ENCODE peak calls at places on chromosomes 11 and 22, in six cellular contexts. Q is effector memory CD4-positive, alpha-beta T cell; K is keratinocyte; R is kidney; E is heart right ventricle; W is H1. S is an unnamed sample. For H3K36me3 and H3K9me3, the result is how much of the 10 kb centered on the place peaks cover.

GRCh38 chr11:16738198-16738948 is at the start of gene C11orf58:
- DNase-seq in Q (peak), K (peak), R (peak), E (peak), W (peak), S (peak)

GRCh38 chr11:22787565-22788162 is 41.9 kb downstream of the SVIP start:
- DNase-seq in Q (peak), K (no peak), R (no peak), E (no peak), W (no peak), S (peak)

GRCh38 chr22:41078975-41079374 is 13.4 kb upstream of the EP300 start:
- DNase-seq in Q (no peak), K (no peak), R (no peak), E (no peak), W (no peak), S (no peak)

GRCh38 chr22:19148417-19149046 is 1.6 kb downstream of the GSC2 start:
- DNase-seq in Q (no peak), K (no peak), R (no peak), E (no peak), W (no peak), S (no peak)

GRCh38 chr22:50400931-50401330 is 57.8 kb downstream of the PPP6R2 start:
- DNase-seq in Q (no peak), K (no peak), R (no peak), E (no peak), W (no peak), S (no peak)

GRCh38 chr11:2387266-2387982 is 10.3 kb downstream of the CD81 start:
- DNase-seq in Q (no peak), K (no peak), R (peak), E (no peak), W (no peak), S (no peak)

GRCh38 chr11:44617671-44618461 is 52.4 kb downstream of the CD82 start:
- DNase-seq in Q (no peak), K (no peak), R (no peak), E (no peak), W (no peak), S (peak)

GRCh38 chr11:121514401-121514981 is 61.7 kb upstream of the SORL1-AS1 start:
- DNase-seq in Q (no peak), K (no peak), R (no peak), E (no peak), W (no peak), S (no peak)

GRCh38 chr11:12832828-12833227 is 158.6 kb downstream of the TEAD1 start:
- DNase-seq in Q (no peak), K (no peak), R (no peak), E (no peak), W (no peak), S (no peak)

GRCh38 chr22:33781396-33781795 is 138.9 kb downstream of the LARGE1 start:
- DNase-seq in Q (no peak), K (no peak), R (no peak), E (no peak), W (no peak), S (no peak)
- H3K36me3 ChIP-seq in Q (under half), K (under half), R (under half), E (under half), W (under half), S (under half)

GRCh38 chr22:37533995-37534394 is 14.8 kb upstream of the CARD10 start:
- DNase-seq in Q (no peak), K (no peak), R (no peak), E (no peak), W (no peak), S (no peak)

GRCh38 chr22:37542959-37543358 is 17.3 kb upstream of the CDC42EP1 start:
- DNase-seq in Q (no peak), K (no peak), R (no peak), E (no peak), W (no peak), S (no peak)

GRCh38 chr22:37534445-37534844 is 15.2 kb upstream of the CARD10 start:
- DNase-seq in Q (no peak), K (no peak), R (no peak), E (no peak), W (no peak), S (no peak)

GRCh38 chr22:37535159-37535558 is 15.9 kb upstream of the CARD10 start:
- DNase-seq in Q (no peak), K (no peak), R (peak), E (no peak), W (no peak), S (no peak)

GRCh38 chr22:37538590-37539357 is 19.6 kb upstream of the CARD10 start:
- DNase-seq in Q (peak), K (no peak), R (peak), E (peak), W (peak), S (peak)
- H3K9me3 ChIP-seq in Q (under half), K (under half), R (under half), E (under half), W (under half), S (under half)

GRCh38 chr11:60631939-60632338 is 67.5 kb upstream of the MS4A8 start:
- DNase-seq in Q (no peak), K (no peak), R (no peak), E (no peak), W (no peak), S (no peak)
- H3K36me3 ChIP-seq in Q (under half), K (under half), R (under half), E (under half), W (under half), S (under half)

GRCh38 chr22:48942698-48943566 is 884.7 kb downstream of the BRD1 start:
- DNase-seq in Q (no peak), K (no peak), R (no peak), E (no peak), W (peak), S (peak)
- H3K9me3 ChIP-seq in Q (under half), K (under half), R (under half), E (under half), W (under half), S (under half)

DNA sequence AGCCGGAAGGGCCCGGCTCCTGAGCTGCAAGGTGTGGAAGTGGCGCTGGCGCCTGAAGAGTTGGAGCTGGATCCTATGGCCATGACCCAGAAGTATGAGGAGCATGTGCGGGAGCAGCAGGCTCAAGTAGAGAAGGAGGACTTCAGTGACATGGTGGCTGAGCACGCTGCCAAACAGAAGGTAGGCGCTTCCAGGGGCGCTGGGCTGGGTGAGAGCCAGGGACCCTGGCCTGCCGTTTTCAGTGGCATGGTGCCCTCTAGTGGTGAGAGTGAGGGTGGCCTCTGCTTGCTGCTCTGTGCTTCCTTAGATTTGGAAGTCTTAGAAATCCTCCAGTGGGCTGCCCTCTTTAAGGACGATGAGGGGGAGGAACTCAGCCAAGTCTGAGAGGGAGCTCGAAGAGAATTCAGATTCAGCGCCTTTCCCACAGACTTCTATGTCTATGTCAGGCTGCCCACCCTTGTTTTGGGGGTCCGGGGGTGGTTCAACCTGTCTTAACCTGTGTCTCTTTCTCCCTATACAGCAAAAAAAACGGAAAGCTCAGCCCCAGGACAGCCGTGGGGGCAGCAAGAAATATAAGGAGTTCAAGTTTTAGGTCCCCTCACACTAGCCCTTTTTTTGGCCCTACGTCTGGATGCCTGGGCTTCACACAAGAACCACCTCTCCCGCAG is 1.8 kb upstream of the PACS1 start:
- DNase-seq in Q (peak), K (no peak), R (no peak), E (peak), W (peak), S (peak)
- H3K36me3 ChIP-seq in Q (under half), K (half or more), R (under half), E (half or more), W (under half), S (half or more)

GRCh38 chr22:48756146-48757111 is 1071.2 kb downstream of the BRD1 start:
- DNase-seq in Q (no peak), K (no peak), R (no peak), E (no peak), W (no peak), S (peak)
- H3K9me3 ChIP-seq in Q (under half), K (under half), R (under half), E (under half), W (under half), S (under half)

GRCh38 chr11:68857037-68857586 is 15.4 kb upstream of the CPT1A start:
- DNase-seq in Q (no peak), K (no peak), R (no peak), E (no peak), W (no peak), S (no peak)
- H3K36me3 ChIP-seq in Q (under half), K (under half), R (under half), E (under half), W (under half), S (under half)

GRCh38 chr22:49053574-49053973 is 774.1 kb downstream of the BRD1 start:
- DNase-seq in Q (no peak), K (no peak), R (no peak), E (no peak), W (no peak), S (no peak)

GRCh38 chr22:49057910-49058309 is 769.8 kb downstream of the BRD1 start:
- DNase-seq in Q (no peak), K (no peak), R (no peak), E (no peak), W (no peak), S (no peak)

GRCh38 chr22:49052560-49052959 is 775.1 kb downstream of the BRD1 start:
- DNase-seq in Q (no peak), K (no peak), R (no peak), E (no peak), W (no peak), S (peak)

GRCh38 chr22:49056301-49056700 is 771.4 kb downstream of the BRD1 start:
- DNase-seq in Q (no peak), K (no peak), R (no peak), E (no peak), W (no peak), S (no peak)

DNA sequence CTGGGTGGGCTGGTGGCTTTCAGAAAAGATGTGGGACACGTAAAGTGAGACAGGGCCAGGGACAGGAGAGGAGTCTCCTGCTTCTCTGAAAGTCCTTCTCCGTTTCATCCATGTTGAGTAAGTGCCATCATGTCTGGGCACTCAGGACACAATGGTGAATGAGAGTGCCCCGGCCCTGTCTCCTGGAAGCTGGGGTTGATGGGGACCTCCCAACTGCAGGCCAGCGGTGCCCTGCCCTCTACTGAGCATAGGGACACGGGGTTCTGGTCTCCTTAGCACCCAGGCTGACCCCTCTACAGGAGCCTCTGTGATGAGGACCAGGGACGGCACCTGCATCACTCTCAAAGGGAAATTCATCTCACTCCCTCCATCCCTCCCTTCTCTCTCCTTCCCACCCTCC is 772.3 kb downstream of the BRD1 start:
- DNase-seq in Q (no peak), K (no peak), R (no peak), E (no peak), W (no peak), S (no peak)
- H3K9me3 ChIP-seq in Q (under half), K (under half), R (under half), E (under half), W (under half), S (under half)

GRCh38 chr11:83168756-83169155 is 11.8 kb downstream of the PCF11 start:
- DNase-seq in Q (no peak), K (no peak), R (no peak), E (no peak), W (no peak), S (no peak)

GRCh38 chr11:83175815-83176214 is 17.7 kb upstream of the ANKRD42 start:
- DNase-seq in Q (no peak), K (no peak), R (no peak), E (no peak), W (no peak), S (no peak)

GRCh38 chr11:83172551-83172950 is 15.6 kb downstream of the PCF11 start:
- DNase-seq in Q (no peak), K (no peak), R (no peak), E (no peak), W (no peak), S (no peak)

GRCh38 chr11:83174008-83174407 is 17.1 kb downstream of the PCF11 start:
- DNase-seq in Q (no peak), K (no peak), R (no peak), E (no peak), W (no peak), S (no peak)
- H3K36me3 ChIP-seq in Q (under half), K (under half), R (under half), E (half or more), W (half or more), S (half or more)

S was measured in endodermal cell.